ENCODE peak calls at places on chromosomes 13 and 19, in five cellular contexts. H is bronchial epithelial cell; X is stimulated activated CD4-positive, alpha-beta T cell treated with anti-CD3 and anti-CD28 coated beads, Interleukin-4, amount 100 ng/mL, for 1 hour; B is stimulated activated CD8-positive, alpha-beta memory T cell treated with anti-CD3 and anti-CD28 coated beads, Interleukin-4, amount 100 ng/mL, for 1 hour; K is fibroblast of lung. Z is an unnamed sample.

GRCh38 chr13:45393941-45394570 is 24.1 kb downstream of the SLC25A30 start:
- DNase-seq in K (peak), X (peak), H (peak), B (no peak), Z (no peak)

GRCh38 chr19:35383536-35383935 is 12.7 kb downstream of the GPR42 start:
- DNase-seq in H (no peak), B (no peak), K (no peak), X (no peak), Z (no peak)

GRCh38 chr13:114079601-114080536 is 52.6 kb downstream of the RASA3 start:
- DNase-seq in B (no peak), K (no peak), X (no peak), H (no peak), Z (no peak)

GRCh38 chr19:44847144-44848035 is 1.3 kb downstream of the NECTIN2 start:
- DNase-seq in K (peak), H (peak), B (no peak), X (no peak), Z (no peak)

GRCh38 chr13:40637644-40638043 is 28.8 kb downstream of the FOXO1 start:
- DNase-seq in X (no peak), B (no peak), H (no peak), K (no peak), Z (no peak)

GRCh38 chr19:2905918-2906519 is 5.3 kb downstream of the ZNF57 start:
- DNase-seq in B (no peak), H (no peak), X (no peak), K (no peak), Z (no peak)

GRCh38 chr13:32059511-32059984 is 28.0 kb downstream of the FRY start:
- DNase-seq in B (no peak), H (no peak), X (no peak), K (no peak), Z (no peak)

GRCh38 chr13:34258646-34259386 is 440.9 kb downstream of the RFC3 start:
- DNase-seq in K (peak), H (no peak), B (no peak), X (no peak), Z (no peak)

GRCh38 chr13:84940167-84940566 is 859.1 kb downstream of the SLITRK6 start:
- DNase-seq in H (no peak), K (no peak), X (no peak), B (no peak), Z (no peak)

GRCh38 chr19:22783651-22784050 is 300 bp downstream of the ZNF99 start:
- DNase-seq in X (no peak), B (no peak), H (no peak), K (no peak), Z (no peak)

GRCh38 chr13:60646600-60646999 is 249.6 kb downstream of the TDRD3 start:
- DNase-seq in H (no peak), X (no peak), K (no peak), B (no peak), Z (no peak)

GRCh38 chr13:58056411-58056810 is 424.9 kb downstream of the PCDH17 start:
- DNase-seq in K (no peak), X (no peak), H (no peak), B (no peak), Z (no peak)

GRCh38 chr19:40553885-40554857 is 22.5 kb upstream of the SHKBP1 start:
- DNase-seq in X (no peak), H (no peak), B (no peak), K (no peak), Z (no peak)

GRCh38 chr13:80473695-80474094 is 132.8 kb upstream of the SPRY2 start:
- DNase-seq in K (peak), H (peak), X (no peak), B (no peak), Z (no peak)

GRCh38 chr19:32258167-32258566 is 87.2 kb upstream of the ZNF507 start:
- DNase-seq in H (no peak), X (no peak), K (no peak), B (no peak), Z (no peak)

GRCh38 chr13:44818428-44818827 is 170.8 kb downstream of the NUFIP1 start:
- DNase-seq in H (peak), B (no peak), X (no peak), K (no peak), Z (no peak)

GRCh38 chr19:18726417-18726767 is 42.9 kb downstream of the CRTC1 start:
- DNase-seq in K (no peak), B (no peak), X (no peak), H (no peak), Z (no peak)

GRCh38 chr19:33396701-33397535 is 23.4 kb downstream of the CEBPG start:
- DNase-seq in H (no peak), B (no peak), X (no peak), K (no peak), Z (no peak)

GRCh38 chr13:57624565-57625435 is 6.7 kb upstream of the PCDH17 start:
- DNase-seq in K (peak), H (peak), B (no peak), X (no peak), Z (no peak)

GRCh38 chr19:38425810-38426466 is at the start of gene RASGRP4:
- DNase-seq in H (no peak), B (no peak), X (peak), K (no peak), Z (no peak)

GRCh38 chr19:8682472-8682871 is 16.1 kb downstream of the ACTL9 start:
- DNase-seq in X (no peak), K (no peak), H (no peak), B (no peak), Z (no peak)

GRCh38 chr19:58519087-58519354 is 589 bp downstream of the ZBTB45 start:
- DNase-seq in H (peak), X (peak), B (no peak), K (peak), Z (peak)

GRCh38 chr13:33017410-33017929 is 1.2 kb downstream of the KL start:
- DNase-seq in H (peak), X (peak), B (no peak), K (peak), Z (no peak)

GRCh38 chr19:12331211-12331941 is 2.1 kb downstream of the ZNF563 start:
- DNase-seq in X (peak), H (no peak), B (no peak), K (no peak), Z (no peak)

GRCh38 chr13:74825170-74825948 is 656.6 kb downstream of the TBC1D4 start:
- DNase-seq in X (no peak), K (peak), H (peak), B (no peak), Z (no peak)

Z was measured in T follicular helper cell.